ENCODE peak calls at places on chromosomes 1 and 21, in four cellular contexts. T, Q, P and R are unnamed samples.

GRCh38 chr1:218748071-218748470 is 402.9 kb downstream of the TGFB2 start:
- DNase-seq in Q (no peak), P (no peak), T (no peak), R (no peak)

GRCh38 chr1:23403735-23404486 is 20.6 kb downstream of the TCEA3 start:
- DNase-seq in Q (peak; percentile 86), T (peak; percentile 97), P (peak; percentile 93), R (peak; percentile 92)

GRCh38 chr1:85579619-85580018 is 942 bp upstream of the CCN1 start:
- DNase-seq in P (no peak), T (no peak), Q (no peak), R (peak; percentile 57)

GRCh38 chr1:57061369-57061768 is 95.6 kb upstream of the C8B start:
- DNase-seq in P (no peak), T (peak; percentile 17), Q (no peak), R (no peak)

GRCh38 chr1:6248161-6248776 is 4.3 kb downstream of the HES3 start:
- DNase-seq in P (no peak), Q (no peak), T (no peak), R (no peak)

GRCh38 chr1:55927934-55928333 is 651.4 kb downstream of the PLPP3 start:
- DNase-seq in P (no peak), T (no peak), Q (no peak), R (no peak)

GRCh38 chr1:64124751-64125445 is 78.5 kb upstream of the UBE2U start:
- DNase-seq in T (no peak), Q (no peak), P (no peak), R (no peak)

GRCh38 chr1:198160946-198161614 is 4.3 kb downstream of the NEK7 start:
- DNase-seq in Q (no peak), P (no peak), T (no peak), R (no peak)

GRCh38 chr21:42200906-42201614 is 17.9 kb upstream of the ABCG1 start:
- DNase-seq in P (no peak), Q (peak; percentile 13), T (no peak), R (no peak)

GRCh38 chr1:23590058-23590783 is 30.9 kb upstream of the ID3 start:
- DNase-seq in Q (no peak), P (no peak), T (no peak), R (no peak)

GRCh38 chr1:180930687-180931086 is 18.0 kb downstream of the KIAA1614 start:
- DNase-seq in Q (no peak), P (no peak), T (no peak), R (no peak)

GRCh38 chr1:183019860-183020259 is 3.4 kb upstream of the LAMC1 start:
- DNase-seq in P (peak; percentile 21), Q (no peak), T (peak; percentile 38), R (no peak)

GRCh38 chr1:9145021-9145668 is 16.2 kb upstream of the GPR157 start:
- DNase-seq in Q (no peak), T (peak; percentile 50), P (no peak), R (peak; percentile 36)

GRCh38 chr1:234047113-234047512 is 142.6 kb downstream of the SLC35F3 start:
- DNase-seq in Q (peak; percentile 68), T (no peak), P (no peak), R (no peak)

GRCh38 chr1:43147625-43148319 is 24.3 kb downstream of the EBNA1BP2 start:
- DNase-seq in Q (peak; percentile 91), T (no peak), P (peak; percentile 97), R (peak; percentile 99)